ENCODE peak calls at places on chromosomes 12 and 14, in five cellular contexts. A, F, E, M and R are unnamed samples.

GRCh38 chr14:106044949-106045596 is 518.7 kb downstream of the TMEM121 start:
- DNase-seq in A (peak), F (peak), E (peak), M (peak), R (peak)

GRCh38 chr12:49706351-49707126 is 666 bp downstream of the FMNL3 start:
- DNase-seq in A (peak), F (peak), E (no peak), M (no peak), R (no peak)

GRCh38 chr14:57478050-57478449 is 15.6 kb downstream of the CCDC198 start:
- DNase-seq in A (no peak), F (no peak), E (no peak), M (no peak), R (no peak)

GRCh38 chr12:113239811-113240331 is 18.6 kb downstream of the TPCN1 start:
- DNase-seq in A (no peak), F (no peak), E (no peak), M (no peak), R (no peak)

GRCh38 chr12:31773223-31773750 is 44.5 kb upstream of the AMN1 start:
- DNase-seq in A (no peak), F (no peak), E (peak), M (peak), R (no peak)

GRCh38 chr12:126545411-126545810 is 1480.2 kb downstream of the AACS start:
- DNase-seq in A (no peak), F (no peak), E (peak), M (no peak), R (no peak)

GRCh38 chr12:110102255-110102654 is 21.9 kb upstream of the IFT81 start:
- DNase-seq in A (no peak), F (peak), E (peak), M (peak), R (peak)

GRCh38 chr14:32202468-32202865 is 602 bp downstream of the RNU6-8 start:
- DNase-seq in A (no peak), F (no peak), E (peak), M (peak), R (no peak)

GRCh38 chr14:47277703-47278102 is 397.7 kb downstream of the MDGA2 start:
- DNase-seq in A (no peak), F (no peak), E (no peak), M (no peak), R (no peak)

GRCh38 chr14:103346286-103346685 is 12.2 kb downstream of the EIF5 start:
- DNase-seq in A (no peak), F (no peak), E (no peak), M (no peak), R (no peak)

GRCh38 chr12:7146906-7147305 is 16.7 kb downstream of the CLSTN3 start:
- DNase-seq in A (no peak), F (no peak), E (no peak), M (no peak), R (no peak)

GRCh38 chr12:13242926-13243325 is 46.4 kb downstream of the EMP1 start:
- DNase-seq in A (no peak), F (no peak), E (no peak), M (no peak), R (no peak)

GRCh38 chr12:100859063-100859627 is 64.6 kb downstream of the ANO4 start:
- DNase-seq in A (no peak), F (no peak), E (no peak), M (no peak), R (no peak)

GRCh38 chr12:108374596-108375320 is 35.6 kb upstream of the CMKLR1 start:
- DNase-seq in A (no peak), F (no peak), E (no peak), M (no peak), R (peak)

GRCh38 chr12:124564232-124564958 is 3.0 kb downstream of the NCOR2 start:
- DNase-seq in A (no peak), F (no peak), E (no peak), M (no peak), R (no peak)

GRCh38 chr14:75607044-75607443 is 28.6 kb downstream of the FLVCR2 start:
- DNase-seq in A (no peak), F (no peak), E (no peak), M (no peak), R (no peak)

GRCh38 chr12:86777335-86777734 is 521.1 kb upstream of the MGAT4C start:
- DNase-seq in A (no peak), F (no peak), E (no peak), M (no peak), R (no peak)

GRCh38 chr14:97113339-97113738 is 316.2 kb downstream of the VRK1 start:
- DNase-seq in A (no peak), F (no peak), E (peak), M (no peak), R (no peak)

GRCh38 chr12:42669471-42669997 is 80.0 kb upstream of the PRICKLE1 start:
- DNase-seq in A (no peak), F (no peak), E (no peak), M (no peak), R (no peak)